ENCODE peak calls at places on chromosomes 6 and 20, in seven cellular contexts. G is HT-29; O is endothelial cell; E is iris pigment epithelial cell; N is activated CD8-positive, alpha-beta memory T cell treated with anti-CD3 and anti-CD28 coated beads for 24 hours; D is SHP77 treated with DMSO at 0.1 percent for 48 hours; M is amniotic stem cell. A is an unnamed sample.

GRCh38 chr6:144339859-144340452 is 54.8 kb downstream of the UTRN start:
- DNase-seq in N (no peak), M (no peak), D (no peak), O (no peak), E (no peak), G (no peak), A (no peak)

GRCh38 chr6:113818528-113818927 is 38.6 kb upstream of the MARCKS start:
- DNase-seq in M (no peak), O (no peak), N (no peak), E (peak), G (peak), D (no peak), A (no peak)

GRCh38 chr6:35496851-35497570 is at the start of gene TEAD3:
- DNase-seq in D (no peak), G (peak), O (peak), N (peak), E (peak), M (peak), A (no peak)

GRCh38 chr6:38503032-38503784 is 136.5 kb downstream of the BTBD9 start:
- DNase-seq in D (no peak), O (no peak), G (no peak), E (no peak), M (no peak), N (no peak), A (no peak)

GRCh38 chr6:33927551-33927950 is 123.7 kb upstream of the MLN start:
- DNase-seq in O (no peak), E (peak), D (no peak), N (no peak), G (no peak), M (no peak), A (no peak)

GRCh38 chr6:99608886-99609482 is 2.4 kb downstream of the PRDM13 start:
- DNase-seq in D (no peak), N (no peak), G (no peak), E (no peak), M (no peak), O (no peak), A (no peak)

GRCh38 chr20:35387334-35387733 is 24.4 kb downstream of the UQCC1 start:
- DNase-seq in O (no peak), M (no peak), G (peak), D (no peak), E (peak), N (no peak), A (peak)

GRCh38 chr20:49916146-49917002 is 1.0 kb upstream of the SPATA2 start:
- DNase-seq in N (no peak), G (peak), D (no peak), M (no peak), E (no peak), O (no peak), A (no peak)

GRCh38 chr6:107264357-107264831 is 149.1 kb upstream of the BEND3 start:
- DNase-seq in G (peak), N (no peak), E (peak), O (no peak), D (peak), M (no peak), A (no peak)

GRCh38 chr6:43302126-43302525 is 4.1 kb downstream of the SLC22A7 start:
- DNase-seq in D (no peak), G (no peak), E (no peak), O (no peak), N (no peak), M (no peak), A (no peak)

GRCh38 chr6:143583542-143584330 is 72.2 kb upstream of the FUCA2 start:
- DNase-seq in G (no peak), E (peak), M (no peak), D (no peak), O (no peak), N (no peak), A (peak)

GRCh38 chr6:15453622-15454021 is 207.8 kb downstream of the JARID2 start:
- DNase-seq in E (no peak), D (no peak), N (no peak), G (no peak), M (no peak), O (no peak), A (no peak)

GRCh38 chr20:49450281-49450707 is 32.2 kb downstream of the KCNB1 start:
- DNase-seq in D (no peak), N (no peak), M (no peak), O (no peak), E (no peak), G (no peak), A (no peak)

GRCh38 chr6:34146021-34146782 is at the start of gene GRM4:
- DNase-seq in O (no peak), D (no peak), G (no peak), M (no peak), N (no peak), E (no peak), A (no peak)

GRCh38 chr6:106739387-106739786 is 110.0 kb downstream of the QRSL1 start:
- DNase-seq in O (no peak), D (no peak), E (no peak), N (no peak), M (no peak), G (no peak), A (no peak)

GRCh38 chr6:25295651-25296050 is 16.5 kb downstream of the CARMIL1 start:
- DNase-seq in D (no peak), O (no peak), N (no peak), M (no peak), E (no peak), G (no peak), A (no peak)

GRCh38 chr6:33592595-33593413 is 12.7 kb upstream of the BAK1 start:
- DNase-seq in N (peak), E (no peak), D (no peak), M (no peak), O (no peak), G (no peak), A (no peak)

GRCh38 chr6:166774292-166774691 is 147.2 kb upstream of the RPS6KA2 start:
- DNase-seq in M (no peak), N (no peak), E (no peak), G (no peak), D (no peak), O (peak), A (no peak)

GRCh38 chr6:167932468-167933276 is 64.8 kb upstream of the KIF25 start:
- DNase-seq in N (no peak), D (no peak), O (no peak), G (peak), M (no peak), E (peak), A (peak)

GRCh38 chr6:138601128-138601527 is 101.8 kb upstream of the NHSL1 start:
- DNase-seq in M (no peak), N (no peak), G (no peak), D (no peak), E (peak), O (no peak), A (peak)

GRCh38 chr20:25046181-25046641 is 11.7 kb downstream of the ACSS1 start:
- DNase-seq in G (no peak), M (no peak), O (no peak), N (no peak), D (no peak), E (no peak), A (no peak)

GRCh38 chr6:167506443-167507231 is 181.8 kb downstream of the TTLL2 start:
- DNase-seq in M (no peak), D (no peak), E (no peak), G (peak), N (no peak), O (no peak), A (no peak)